ENCODE peak calls at places on chromosome 4, in five cellular contexts. E, N, M, D and X are unnamed samples. For H3K4me1 and H3K9me3, the result is how much of the 10 kb centered on the place peaks cover.

GRCh38 chr4:75089206-75089605 is 156.3 kb downstream of the PARM1 start:
- DNase-seq in D (no peak), E (no peak), M (no peak), N (no peak), X (no peak)

GRCh38 chr4:107997001-107997788 is 7.5 kb downstream of the HADH start:
- DNase-seq in D (no peak), N (peak), E (no peak), M (no peak), X (no peak)

GRCh38 chr4:182766851-182767250 is 150.3 kb downstream of the DCTD start:
- DNase-seq in N (no peak), M (no peak), D (no peak), E (no peak), X (no peak)

GRCh38 chr4:95155759-95156451 is 392.9 kb downstream of the UNC5C start:
- DNase-seq in N (peak), M (no peak), D (no peak), E (no peak), X (no peak)

GRCh38 chr4:140497776-140498636 is at the start of gene MGAT4D:
- DNase-seq in N (peak), E (peak), D (no peak), M (no peak), X (peak)

GRCh38 chr4:2256781-2257191 is 5.1 kb downstream of the MXD4 start:
- DNase-seq in D (no peak), E (peak), N (no peak), M (peak), X (no peak)

GRCh38 chr4:11700751-11701226 is 272.1 kb upstream of the HS3ST1 start:
- DNase-seq in N (peak), E (no peak), D (no peak), M (no peak), X (no peak)

GRCh38 chr4:901192-901910 is 30.8 kb downstream of the GAK start:
- DNase-seq in N (no peak), D (no peak), E (no peak), M (peak), X (no peak)

GRCh38 chr4:16884673-16885460 is 13.6 kb downstream of the LDB2 start:
- DNase-seq in D (no peak), M (no peak), E (no peak), N (no peak), X (no peak)

GRCh38 chr4:159090255-159090654 is 12.6 kb upstream of the RAPGEF2 start:
- DNase-seq in E (no peak), N (no peak), D (no peak), M (no peak), X (no peak)

GRCh38 chr4:105951198-105951597 is 55.9 kb downstream of the NPNT start:
- DNase-seq in D (no peak), M (no peak), E (no peak), N (peak), X (no peak)

GRCh38 chr4:13953083-13953482 is 325.6 kb upstream of the BOD1L1 start:
- DNase-seq in E (no peak), M (no peak), N (no peak), D (no peak), X (no peak)

GRCh38 chr4:184168406-184169019 is 49.2 kb downstream of the ENPP6 start:
- DNase-seq in D (no peak), N (peak), M (peak), E (peak), X (peak)

GRCh38 chr4:27702710-27703431 is 842.2 kb downstream of the STIM2 start:
- DNase-seq in D (peak), N (no peak), E (no peak), M (no peak), X (peak)

GRCh38 chr4:117965608-117966007 is 68.7 kb upstream of the NDST3 start:
- DNase-seq in N (peak), D (no peak), E (no peak), M (no peak), X (no peak)

GRCh38 chr4:3868146-3868840 is 102.1 kb downstream of the ADRA2C start:
- DNase-seq in E (no peak), D (no peak), N (peak), M (no peak), X (no peak)

GRCh38 chr4:13983189-13983790 is 355.8 kb upstream of the BOD1L1 start:
- DNase-seq in M (no peak), D (no peak), N (no peak), E (no peak), X (no peak)

GRCh38 chr4:27068151-27068862 is 207.7 kb downstream of the STIM2 start:
- DNase-seq in M (no peak), N (no peak), E (no peak), D (no peak), X (no peak)

GRCh38 chr4:152935138-152935537 is 985 bp upstream of the FHDC1 start:
- DNase-seq in N (peak), M (peak), D (peak), E (peak), X (no peak)

GRCh38 chr4:88007304-88008132 is at the start of gene PKD2:
- DNase-seq in E (peak), M (peak), D (no peak), N (peak), X (peak)

GRCh38 chr4:121164291-121164690 is at the start of gene TNIP3:
- DNase-seq in M (no peak), N (no peak), E (peak), D (no peak), X (no peak)

GRCh38 chr4:159390648-159391047 is 287.8 kb downstream of the RAPGEF2 start:
- DNase-seq in D (no peak), M (no peak), E (no peak), N (peak), X (no peak)

GRCh38 chr4:94399721-94400120 is 52.0 kb upstream of the PDLIM5 start:
- DNase-seq in E (no peak), N (no peak), M (no peak), D (no peak), X (no peak)

GRCh38 chr4:153332936-153333335 is 11.6 kb upstream of the MND1 start:
- DNase-seq in N (no peak), D (no peak), E (no peak), M (no peak), X (no peak)

GRCh38 chr4:167897116-167897515 is 195.2 kb upstream of the ANXA10 start:
- DNase-seq in E (no peak), M (no peak), N (peak), D (no peak), X (peak)

GRCh38 chr4:76198411-76199237 is 15.0 kb downstream of the SCARB2 start:
- DNase-seq in N (peak), E (peak), M (peak), D (no peak), X (peak)

GRCh38 chr4:2928242-2929155 is 34.7 kb downstream of the NOP14 start:
- DNase-seq in E (no peak), M (peak), N (no peak), D (no peak), X (no peak)

GRCh38 chr4:22720091-22720490 is 27.4 kb downstream of the GBA3 start:
- DNase-seq in M (no peak), D (no peak), E (no peak), N (peak), X (no peak)

GRCh38 chr4:133921280-133922195 is 280.1 kb downstream of the PABPC4L start:
- DNase-seq in N (peak), M (no peak), E (no peak), D (no peak), X (peak)

GRCh38 chr4:139860435-139861024 is 194.9 kb downstream of the MGST2 start:
- DNase-seq in E (no peak), M (no peak), D (no peak), N (no peak), X (no peak)

GRCh38 chr4:125750827-125751466 is 436.2 kb downstream of the FAT4 start:
- DNase-seq in E (no peak), D (peak), N (peak), M (no peak), X (peak)

GRCh38 chr4:113222006-113222405 is 172.6 kb downstream of the ANK2 start:
- DNase-seq in M (no peak), D (no peak), N (peak), E (no peak), X (no peak)

GRCh38 chr4:39324446-39324845 is 41.7 kb downstream of the RFC1 start:
- DNase-seq in E (no peak), M (no peak), D (no peak), N (no peak), X (no peak)

GRCh38 chr4:87118826-87119225 is 101.6 kb downstream of the KLHL8 start:
- DNase-seq in N (peak), E (no peak), D (no peak), M (no peak), X (peak)

GRCh38 chr4:138522366-138522765 is 280.2 kb upstream of the SLC7A11 start:
- DNase-seq in M (no peak), D (peak), N (peak), E (no peak), X (no peak)

GRCh38 chr4:5770051-5770450 is 59.0 kb downstream of the EVC start:
- DNase-seq in D (no peak), E (no peak), M (no peak), N (no peak), X (no peak)

GRCh38 chr4:11685481-11685880 is 256.8 kb upstream of the HS3ST1 start:
- DNase-seq in D (no peak), E (no peak), N (no peak), M (no peak), X (no peak)

GRCh38 chr4:52941450-52941849 is 79.3 kb downstream of the RASL11B start:
- DNase-seq in E (no peak), M (no peak), N (no peak), D (no peak), X (no peak)

GRCh38 chr4:7810792-7811535 is 128.7 kb downstream of the AFAP1 start:
- DNase-seq in D (no peak), E (no peak), N (no peak), M (no peak), X (no peak)

GRCh38 chr4:7813674-7814073 is 126.0 kb downstream of the AFAP1 start:
- DNase-seq in D (no peak), N (peak), M (no peak), E (no peak), X (no peak)

GRCh38 chr4:7812191-7812860 is 127.3 kb downstream of the AFAP1 start:
- DNase-seq in D (no peak), M (no peak), N (no peak), E (no peak), X (no peak)

GRCh38 chr4:7812921-7813320 is 126.7 kb downstream of the AFAP1 start:
- DNase-seq in N (no peak), M (no peak), E (no peak), D (no peak), X (no peak)

GRCh38 chr4:7811536-7812190 is 128.0 kb downstream of the AFAP1 start:
- DNase-seq in D (no peak), N (peak), M (peak), E (peak), X (no peak)
- H3K4me1 ChIP-seq in D (under half), N (under half), M (under half), E (under half), X (under half)

DNA sequence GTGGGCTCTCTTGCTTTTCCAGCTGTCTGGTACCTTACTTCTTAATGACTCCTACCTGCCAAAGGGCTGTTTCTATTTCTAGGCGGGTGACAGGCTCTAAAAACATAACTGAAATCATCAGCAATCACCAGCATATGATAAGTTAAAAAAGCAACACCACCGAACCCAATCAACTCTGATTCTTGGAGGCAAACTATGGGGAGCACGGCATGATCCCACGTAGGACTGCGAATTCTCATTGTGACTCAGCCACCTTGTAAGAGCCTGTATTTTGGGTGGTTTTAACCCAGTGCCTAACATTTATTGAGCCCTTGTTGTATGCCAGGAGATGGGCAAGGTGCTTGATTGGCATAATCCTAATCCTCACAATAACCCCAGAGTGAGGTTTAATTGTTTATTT is 156.8 kb downstream of the PACRGL start:
- DNase-seq in D (no peak), M (no peak), E (no peak), N (no peak), X (no peak)
- H3K9me3 ChIP-seq in D (under half), M (under half), E (under half), N (under half), X (under half)

DNA sequence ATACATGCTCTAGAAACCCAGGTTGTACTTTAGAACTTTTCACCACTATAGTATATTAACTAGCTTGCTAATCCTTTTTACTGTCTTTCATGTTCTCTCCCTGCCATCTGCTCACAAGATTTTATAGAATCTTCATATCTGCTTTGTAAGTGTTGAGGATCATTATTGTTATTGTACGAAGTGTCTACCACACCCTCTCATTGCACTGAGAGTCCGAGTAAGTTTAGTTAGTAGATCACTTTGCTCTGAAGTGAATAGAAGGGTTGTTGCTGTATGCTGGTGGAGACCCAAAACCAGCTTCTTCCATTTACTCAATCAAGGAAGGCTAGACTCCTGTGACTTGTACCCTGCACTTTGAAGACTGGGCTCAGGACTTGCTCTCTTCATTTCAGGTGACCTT is 17.1 kb downstream of the GAB1 start:
- DNase-seq in D (no peak), E (no peak), N (no peak), M (no peak), X (no peak)
- H3K4me1 ChIP-seq in D (under half), E (half or more), N (under half), M (under half), X (under half)

GRCh38 chr4:24952667-24953066 is 39.8 kb upstream of the CCDC149 start:
- DNase-seq in D (no peak), E (no peak), M (no peak), N (no peak), X (no peak)
- H3K9me3 ChIP-seq in D (under half), E (under half), M (under half), N (under half), X (under half)

GRCh38 chr4:169241480-169241879 is 29.3 kb downstream of the SH3RF1 start:
- DNase-seq in E (no peak), M (no peak), N (peak), D (no peak), X (no peak)

GRCh38 chr4:169243808-169244207 is 26.9 kb downstream of the SH3RF1 start:
- DNase-seq in N (peak), D (no peak), M (no peak), E (no peak), X (no peak)

GRCh38 chr4:169236901-169237626 is 33.7 kb downstream of the SH3RF1 start:
- DNase-seq in M (no peak), E (no peak), D (no peak), N (no peak), X (no peak)

GRCh38 chr4:169238445-169238844 is 32.3 kb downstream of the SH3RF1 start:
- DNase-seq in M (no peak), D (no peak), E (no peak), N (peak), X (peak)

DNA sequence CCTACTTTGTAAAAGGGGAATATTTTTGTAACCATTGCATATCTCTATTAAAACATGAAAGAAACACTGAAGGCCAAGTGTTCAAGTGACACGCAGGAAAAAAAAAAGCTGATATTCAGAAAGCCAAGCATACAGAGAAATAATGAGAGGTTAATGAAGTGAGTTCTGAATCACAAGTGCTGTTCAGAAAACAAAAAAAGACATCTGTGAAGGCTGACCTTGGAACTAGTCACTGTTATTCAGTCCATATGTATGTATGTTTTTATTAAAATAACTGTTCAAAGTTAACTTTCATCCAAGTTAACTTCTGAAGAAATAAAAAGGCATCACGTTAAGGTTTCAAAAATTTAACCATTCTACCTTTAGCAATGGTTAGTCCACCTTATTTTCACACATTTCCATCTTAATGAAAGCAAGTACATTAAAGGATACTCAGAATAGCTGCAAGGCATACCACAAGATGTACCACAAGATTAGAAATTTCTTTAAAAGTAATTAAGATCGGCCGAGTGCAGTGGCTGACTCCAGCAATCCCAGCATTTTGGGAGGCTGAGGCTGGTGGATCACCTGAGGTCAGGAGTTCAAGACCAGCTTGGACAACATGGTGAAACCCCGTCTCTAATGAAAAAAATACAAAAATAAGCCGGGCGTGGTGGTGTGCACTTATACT is 31.4 kb downstream of the SH3RF1 start:
- DNase-seq in N (peak), D (no peak), M (no peak), E (no peak), X (no peak)
- H3K4me1 ChIP-seq in N (under half), D (under half), M (under half), E (under half), X (under half)